ENCODE peak calls at places on chromosome 2, in ten cellular contexts. X is substantia nigra; K is activated gamma-delta T cell; Y is GM12891; R is NCI-H1694; D is CD8-positive, alpha-beta T cell; B is ELF-1; A is sigmoid colon; Z is NCI-H1092 treated with DMSO at 0.1 percent for 48 hours; M is kidney glomerular epithelial cell. I is an unnamed sample.

GRCh38 chr2:200662727-200663126 is 76.9 kb downstream of the AOX1 start:
- DNase-seq in M (peak; percentile 57), K (no peak), D (no peak), Y (no peak), B (peak; percentile 80), X (no peak), R (no peak), Z (no peak), A (no peak), I (no peak)

GRCh38 chr2:53886406-53887280 is 26.9 kb upstream of the GPR75 start:
- DNase-seq in K (no peak), A (no peak), D (no peak), X (no peak), Z (no peak), B (no peak), R (no peak), Y (no peak), M (no peak), I (no peak)

GRCh38 chr2:88188741-88189140 is 18.6 kb downstream of the THNSL2 start:
- DNase-seq in B (no peak), Z (no peak), X (no peak), R (no peak), Y (no peak), A (no peak), D (no peak), M (no peak), K (no peak), I (no peak)

GRCh38 chr2:208571764-208572131 is 165.2 kb downstream of the PTH2R start:
- DNase-seq in B (no peak), X (no peak), K (no peak), Y (no peak), Z (no peak), R (no peak), D (no peak), A (no peak), M (no peak), I (no peak)

GRCh38 chr2:20677301-20678176 is 10.6 kb downstream of the GDF7 start:
- DNase-seq in D (no peak), A (no peak), K (no peak), R (no peak), Z (no peak), X (no peak), B (peak; percentile 55), M (no peak), Y (no peak), I (no peak)

GRCh38 chr2:43840961-43841360 is 2.2 kb downstream of the ABCG8 start:
- DNase-seq in K (no peak), Z (no peak), X (no peak), R (no peak), A (no peak), M (no peak), Y (no peak), D (no peak), B (no peak), I (no peak)

GRCh38 chr2:68414862-68415261 is 49.8 kb downstream of the PLEK start:
- DNase-seq in M (no peak), X (no peak), R (no peak), D (no peak), K (no peak), B (no peak), A (no peak), Y (no peak), Z (peak; percentile 30), I (no peak)

GRCh38 chr2:142885543-142885942 is 8.1 kb downstream of the KYNU start:
- DNase-seq in R (no peak), Y (no peak), X (no peak), Z (no peak), M (no peak), B (no peak), A (no peak), K (no peak), D (no peak), I (no peak)

GRCh38 chr2:65071499-65072180 is 15.4 kb downstream of the CEP68 start:
- DNase-seq in R (no peak), B (peak; percentile 58), Z (no peak), M (no peak), D (no peak), X (no peak), Y (no peak), K (no peak), A (peak; percentile 76), I (no peak)

GRCh38 chr2:200471324-200471848 is 38.5 kb downstream of the KCTD18 start:
- DNase-seq in X (peak; percentile 72), K (no peak), Y (peak; percentile 40), A (no peak), R (peak; percentile 16), D (no peak), M (peak; percentile 31), B (no peak), Z (peak; percentile 22), I (no peak)

GRCh38 chr2:16030206-16031054 is 90.1 kb downstream of the MYCN start:
- DNase-seq in A (no peak), Y (no peak), K (no peak), B (no peak), X (peak; percentile 84), M (no peak), Z (no peak), D (no peak), R (no peak), I (no peak)

GRCh38 chr2:39234754-39235153 is 9.0 kb downstream of the CDKL4 start:
- DNase-seq in K (no peak), A (no peak), Y (no peak), R (no peak), D (no peak), X (no peak), M (no peak), B (no peak), Z (no peak), I (no peak)

GRCh38 chr2:105378921-105379383 is 19.9 kb downstream of the FHL2 start:
- DNase-seq in X (no peak), D (no peak), B (peak; percentile 10), Y (no peak), M (no peak), A (no peak), Z (no peak), K (no peak), R (no peak), I (no peak)

GRCh38 chr2:219619235-219619634 is 8.2 kb upstream of the SLC4A3 start:
- DNase-seq in Z (no peak), Y (no peak), R (no peak), D (no peak), M (no peak), B (peak; percentile 51), A (no peak), K (no peak), X (no peak), I (no peak)

GRCh38 chr2:88692187-88692586 is 714 bp downstream of the RPIA start:
- DNase-seq in Y (no peak), D (peak; percentile 14), X (peak; percentile 34), R (no peak), M (no peak), B (peak; percentile 36), Z (no peak), A (no peak), K (no peak), I (no peak)

GRCh38 chr2:233434666-233435375 is 80.5 kb downstream of the DGKD start:
- DNase-seq in Z (no peak), Y (no peak), X (no peak), B (no peak), A (peak; percentile 46), M (no peak), R (no peak), K (no peak), D (no peak), I (no peak)

GRCh38 chr2:135676031-135676430 is 65.6 kb upstream of the UBXN4 start:
- DNase-seq in Y (no peak), K (no peak), D (no peak), A (no peak), Z (no peak), X (no peak), R (no peak), B (no peak), M (no peak), I (no peak)

GRCh38 chr2:165376571-165376975 is 92.9 kb upstream of the CSRNP3 start:
- DNase-seq in M (no peak), A (no peak), D (no peak), Z (no peak), B (no peak), X (peak; percentile 10), K (no peak), R (no peak), Y (no peak), I (no peak)

GRCh38 chr2:219557320-219557719 is 13.5 kb downstream of the TMEM198 start:
- DNase-seq in D (no peak), B (no peak), K (no peak), M (no peak), Z (no peak), X (no peak), R (no peak), A (no peak), Y (no peak), I (no peak)

GRCh38 chr2:110853516-110853915 is 121.1 kb downstream of the ACOXL start:
- DNase-seq in K (no peak), D (peak; percentile 37), Y (no peak), Z (no peak), M (no peak), B (no peak), A (no peak), R (peak; percentile 12), X (peak; percentile 19), I (no peak)

GRCh38 chr2:207143474-207144190 is 22.1 kb downstream of the KLF7 start:
- DNase-seq in R (peak; percentile 59), A (peak; percentile 90), D (peak; percentile 55), M (peak; percentile 75), Z (no peak), Y (no peak), B (peak; percentile 87), X (peak; percentile 63), K (no peak), I (no peak)

GRCh38 chr2:192969055-192969454 is 774.3 kb upstream of the TMEFF2 start:
- DNase-seq in R (no peak), Z (no peak), K (no peak), Y (no peak), A (no peak), M (no peak), D (no peak), B (no peak), X (no peak), I (no peak)

GRCh38 chr2:105487142-105488069 is 88.6 kb upstream of the FHL2 start:
- DNase-seq in Y (no peak), A (no peak), R (no peak), M (peak; percentile 49), K (no peak), Z (no peak), B (no peak), D (no peak), X (no peak), I (no peak)

GRCh38 chr2:6254446-6254845 is 562.3 kb downstream of the SOX11 start:
- DNase-seq in B (no peak), Y (no peak), D (no peak), M (no peak), Z (peak; percentile 65), X (no peak), K (no peak), R (peak; percentile 77), A (no peak), I (no peak)

GRCh38 chr2:239792649-239793010 is 232.5 kb downstream of the NDUFA10 start:
- DNase-seq in Y (no peak), X (no peak), K (no peak), Z (no peak), A (no peak), D (no peak), M (no peak), B (no peak), R (no peak), I (no peak)

GRCh38 chr2:55966431-55967118 is 43.0 kb upstream of the EFEMP1 start:
- DNase-seq in K (no peak), D (no peak), A (peak; percentile 67), M (no peak), R (no peak), B (no peak), X (peak; percentile 34), Y (no peak), Z (peak; percentile 3), I (no peak)

GRCh38 chr2:172783091-172783898 is 47.6 kb downstream of the RAPGEF4 start:
- DNase-seq in X (no peak), B (peak; percentile 90), Y (no peak), Z (no peak), M (peak; percentile 82), R (no peak), A (no peak), D (no peak), K (no peak), I (no peak)

GRCh38 chr2:134669731-134670669 is 48.8 kb downstream of the TMEM163 start:
- DNase-seq in M (peak; percentile 20), Y (no peak), X (no peak), D (peak; percentile 19), K (peak; percentile 6), A (no peak), B (no peak), R (no peak), Z (no peak), I (no peak)

I was measured in iPS DF 6.9.